ENCODE peak calls at places on chromosomes 4 and X, in six cellular contexts. S is NB4, J is cardiac muscle cell, P is mucosa of descending colon, G is cardiac fibroblast, C is heart right ventricle. R is an unnamed sample.

GRCh38 chr4:89172865-89173264 is 61.5 kb downstream of the TIGD2 start:
- DNase-seq in G (no peak), J (no peak), C (no peak), S (no peak), P (no peak), R (peak; percentile 24)

GRCh38 chrX:110006826-110007375 is 4.0 kb downstream of the TMEM164 start:
- DNase-seq in C (no peak), G (no peak), S (peak; percentile 15), J (no peak), P (no peak), R (no peak)

GRCh38 chr4:19944806-19945205 is 306.9 kb upstream of the SLIT2 start:
- DNase-seq in C (no peak), G (no peak), S (no peak), P (no peak), J (no peak), R (no peak)

GRCh38 chr4:39045791-39046221 is 13.6 kb upstream of the TMEM156 start:
- DNase-seq in C (no peak), P (no peak), S (peak; percentile 74), J (no peak), G (peak; percentile 40), R (peak; percentile 48)

GRCh38 chrX:73563740-73564073 is 710 bp downstream of the CHIC1 start:
- DNase-seq in G (peak; percentile 10), S (no peak), J (no peak), C (no peak), P (no peak), R (peak; percentile 43)

GRCh38 chrX:47169273-47169672 is 24.3 kb downstream of the RBM10 start:
- DNase-seq in G (no peak), J (no peak), P (no peak), S (no peak), C (no peak), R (no peak)

GRCh38 chr4:2066571-2067445 is 7.7 kb downstream of the NAT8L start:
- DNase-seq in C (no peak), S (no peak), G (no peak), P (peak; percentile 19), J (no peak), R (no peak)

GRCh38 chr4:145871209-145871608 is 67.4 kb downstream of the ZNF827 start:
- DNase-seq in G (no peak), C (no peak), P (no peak), J (no peak), S (no peak), R (no peak)

GRCh38 chr4:23887173-23887572 is 2.7 kb downstream of the PPARGC1A start:
- DNase-seq in J (no peak), S (no peak), P (no peak), G (no peak), C (no peak), R (no peak)

GRCh38 chr4:54230479-54231418 is 1.7 kb downstream of the PDGFRA start:
- DNase-seq in P (peak; percentile 30), C (peak; percentile 46), S (no peak), G (peak; percentile 83), J (peak; percentile 49), R (no peak)

GRCh38 chrX:10174051-10174450 is 17.3 kb downstream of the CLCN4 start:
- DNase-seq in C (no peak), P (no peak), J (no peak), S (no peak), G (no peak), R (no peak)

GRCh38 chr4:17781072-17781830 is at the start of gene FAM184B:
- DNase-seq in J (peak; percentile 29), G (no peak), S (no peak), C (peak; percentile 10), P (no peak), R (no peak)

GRCh38 chr4:37516057-37516775 is 170.0 kb downstream of the RELL1 start:
- DNase-seq in G (no peak), J (no peak), P (no peak), C (no peak), S (no peak), R (no peak)

GRCh38 chr4:119286377-119287002 is 35.4 kb downstream of the FABP2 start:
- DNase-seq in J (peak; percentile 47), P (no peak), S (peak; percentile 63), G (peak; percentile 86), C (no peak), R (peak; percentile 66)

GRCh38 chr4:182818926-182819730 is 98.1 kb downstream of the DCTD start:
- DNase-seq in C (no peak), G (no peak), J (no peak), S (no peak), P (no peak), R (no peak)

DNA sequence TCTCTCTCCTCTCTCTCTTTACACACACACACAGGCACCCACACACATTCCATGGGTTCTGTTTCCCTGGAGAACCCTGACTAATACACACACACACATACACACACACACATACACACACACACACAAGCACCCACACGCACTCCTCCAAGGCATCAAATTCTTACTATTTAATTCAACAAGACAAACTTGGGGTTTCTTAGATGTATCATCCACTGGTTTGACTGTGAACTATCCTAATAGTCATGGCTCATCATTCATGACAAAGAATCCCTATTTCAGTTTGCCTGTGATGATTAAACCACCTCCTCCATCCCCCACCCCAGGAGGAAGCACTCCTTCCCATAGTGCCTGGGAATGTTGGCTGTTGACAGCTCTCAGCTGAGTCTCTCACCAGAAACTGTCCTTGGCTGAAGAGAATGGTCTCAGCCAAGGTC is 98.2 kb downstream of the USP46 start:
- DNase-seq in S (no peak), C (no peak), G (peak; percentile 41), P (no peak), J (peak; percentile 28), R (no peak)
- TF ChIP-seq CTCF in S (no peak), C (no peak), G (no peak), P (no peak), J (no peak), R (no peak)

GRCh38 chr4:81466841-81467671 is 4.7 kb downstream of the RASGEF1B start:
- DNase-seq in C (no peak), P (no peak), J (peak; percentile 83), S (peak; percentile 73), G (peak; percentile 82), R (peak; percentile 72)

GRCh38 chr4:81465668-81466357 is 5.9 kb downstream of the RASGEF1B start:
- DNase-seq in S (no peak), J (peak; percentile 16), C (no peak), P (no peak), G (no peak), R (no peak)

GRCh38 chr4:81469774-81470455 is 1.8 kb downstream of the RASGEF1B start:
- DNase-seq in P (no peak), C (no peak), J (no peak), S (no peak), G (no peak), R (no peak)

GRCh38 chr4:81468685-81469084 is 3.0 kb downstream of the RASGEF1B start:
- DNase-seq in P (no peak), C (no peak), S (no peak), G (no peak), J (no peak), R (no peak)

DNA sequence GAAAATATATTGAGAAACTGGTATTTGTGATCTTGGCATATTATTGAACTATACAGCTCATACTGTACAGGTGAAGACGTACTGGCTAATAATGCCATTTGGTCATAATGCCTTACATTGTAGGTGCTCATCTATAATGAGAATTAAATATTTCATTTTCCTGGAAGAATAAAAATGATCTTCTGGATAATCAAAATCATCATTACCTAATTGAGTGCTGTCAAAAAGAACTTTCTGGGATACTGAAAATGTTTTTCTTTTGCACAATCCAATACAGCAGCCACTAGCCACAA is 4.1 kb downstream of the RASGEF1B start:
- DNase-seq in P (no peak), C (no peak), G (no peak), S (no peak), J (no peak), R (no peak)
- H3K4me3 ChIP-seq in P (no peak overlapping the region), C (no peak overlapping the region), G (no peak overlapping the region), S (no peak overlapping the region), J (no peak overlapping the region), R (no peak overlapping the region)

GRCh38 chr4:26476545-26476944 is 13.7 kb downstream of the CCKAR start:
- DNase-seq in P (no peak), G (no peak), J (no peak), S (no peak), C (no peak), R (no peak)

GRCh38 chr4:26478330-26478729 is 12.0 kb downstream of the CCKAR start:
- DNase-seq in P (no peak), C (no peak), S (no peak), J (no peak), G (no peak), R (no peak)

GRCh38 chr4:26474551-26474950 is 15.7 kb downstream of the CCKAR start:
- DNase-seq in G (no peak), P (no peak), J (no peak), S (no peak), C (no peak), R (no peak)

GRCh38 chr4:26475716-26476115 is 14.6 kb downstream of the CCKAR start:
- DNase-seq in P (no peak), J (no peak), S (no peak), G (no peak), C (no peak), R (no peak)

GRCh38 chr4:26473893-26474292 is 16.4 kb downstream of the CCKAR start:
- DNase-seq in P (no peak), S (no peak), G (no peak), J (no peak), C (no peak), R (no peak)
- TF ChIP-seq CTCF in P (no peak), S (no peak), G (no peak), J (no peak), C (no peak), R (no peak)

DNA sequence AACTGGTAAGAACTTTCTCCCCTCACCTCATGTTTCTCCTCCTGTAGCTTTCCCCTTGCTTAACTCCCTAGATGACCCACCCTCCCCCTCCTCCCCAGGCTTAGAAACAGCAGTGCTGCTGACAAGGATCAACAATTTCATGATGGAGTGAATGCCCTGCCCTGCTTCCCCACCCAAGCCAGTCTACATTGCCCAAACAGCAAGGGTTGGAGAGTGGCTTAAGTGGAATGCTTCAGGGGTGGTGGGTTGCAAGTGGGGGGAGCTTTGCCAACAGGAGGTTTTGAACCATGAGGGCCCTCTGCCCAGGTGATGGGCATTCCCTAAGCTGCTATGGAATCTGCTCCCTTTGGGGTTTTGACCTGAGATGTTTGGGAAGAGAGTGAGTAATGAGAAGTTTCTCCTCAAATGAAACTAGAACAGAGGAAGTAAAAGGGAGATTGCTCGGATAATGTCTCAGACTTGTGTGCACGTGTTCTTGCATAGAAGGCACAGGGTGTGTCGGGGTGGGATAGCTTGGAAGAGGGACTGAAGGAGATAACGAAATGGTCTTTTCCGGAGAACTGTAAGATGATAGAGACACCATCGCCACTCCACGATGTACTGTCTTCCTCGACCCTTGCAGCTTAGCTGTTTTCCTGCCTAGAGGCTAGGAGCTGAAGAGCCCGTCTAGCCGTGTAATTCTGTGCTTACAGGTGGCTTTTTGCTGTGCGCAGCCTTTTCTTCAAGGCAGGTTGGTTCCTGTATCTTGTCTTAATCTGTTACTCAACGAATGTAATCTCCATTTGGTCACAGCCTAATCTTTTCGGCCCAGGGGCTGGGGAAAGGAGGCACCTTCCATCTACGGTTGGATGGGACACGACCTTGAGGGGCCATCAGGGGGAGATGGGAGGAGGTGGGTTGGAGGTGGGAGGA is 10.1 kb downstream of the GDPD2 start:
- DNase-seq in P (no peak), G (no peak), S (no peak), C (no peak), J (no peak), R (no peak)
- H3K4me3 ChIP-seq in P (no peak overlapping the region), G (peak overlapping the region; percentile 78), S (peak overlapping the region; percentile 76), C (peak overlapping the region; percentile 73), J (peak overlapping the region; percentile 61), R (peak overlapping the region; percentile 62)

GRCh38 chr4:110959041-110959643 is 336.3 kb upstream of the PITX2 start:
- DNase-seq in C (no peak), P (no peak), G (peak; percentile 27), S (peak; percentile 7), J (no peak), R (no peak)
- TF ChIP-seq CTCF in C (peak; percentile 25), P (no peak), G (peak; percentile 16), S (no peak), J (peak; percentile 39), R (peak; percentile 7)